ENCODE peak calls at places on chromosomes 1 and 21, in four cellular contexts. J is A549, T is HepG2, Z is H1. L is an unnamed sample.

GRCh38 chr1:149848340-149848771 is 51.0 kb upstream of the BOLA1 start:
- DNase-seq in J (no peak), T (peak; percentile 37), Z (no peak), L (no peak)

GRCh38 chr1:50458507-50458906 is 35.3 kb upstream of the DMRTA2 start:
- DNase-seq in J (no peak), T (no peak), Z (no peak), L (no peak)

GRCh38 chr1:89457046-89457445 is 67.6 kb upstream of the LRRC8B start:
- DNase-seq in J (no peak), T (no peak), Z (no peak), L (no peak)

GRCh38 chr1:86775395-86775794 is 71.0 kb downstream of the SH3GLB1 start:
- DNase-seq in J (no peak), T (peak; percentile 81), Z (no peak), L (peak; percentile 59)

GRCh38 chr21:28445081-28445830 is 547.4 kb downstream of the LTN1 start:
- DNase-seq in J (no peak), T (no peak), Z (no peak), L (no peak)

GRCh38 chr1:160400284-160400645 is at the start of gene VANGL2:
- DNase-seq in J (peak; percentile 62), T (no peak), Z (no peak), L (peak; percentile 95)

GRCh38 chr1:65229754-65230339 is 79.5 kb upstream of the DNAJC6 start:
- DNase-seq in J (no peak), T (peak; percentile 26), Z (no peak), L (no peak)

GRCh38 chr21:37006521-37007291 is at the start of gene RIPPLY3:
- DNase-seq in J (no peak), T (no peak), Z (no peak), L (no peak)

GRCh38 chr1:166944186-166944967 is 31.0 kb downstream of the ILDR2 start:
- DNase-seq in J (no peak), T (no peak), Z (no peak), L (no peak)

GRCh38 chr1:87820667-87821066 is 492.0 kb downstream of the LMO4 start:
- DNase-seq in J (no peak), T (no peak), Z (no peak), L (no peak)

GRCh38 chr1:49102752-49103151 is 326.1 kb upstream of the BEND5 start:
- DNase-seq in J (no peak), T (no peak), Z (no peak), L (no peak)

GRCh38 chr1:26697441-26697977 is 1.7 kb downstream of the ARID1A start:
- DNase-seq in J (no peak), T (no peak), Z (no peak), L (no peak)

GRCh38 chr1:230866171-230866811 is 2.0 kb downstream of the C1orf198 start:
- DNase-seq in J (no peak), T (no peak), Z (no peak), L (no peak)

GRCh38 chr1:212597495-212597894 is 11.1 kb upstream of the ATF3 start:
- DNase-seq in J (no peak), T (no peak), Z (no peak), L (no peak)

GRCh38 chr1:51627672-51628071 is 10.8 kb downstream of the OSBPL9 start:
- DNase-seq in J (no peak), T (peak; percentile 49), Z (no peak), L (no peak)

GRCh38 chr1:152869808-152870419 is 8.2 kb upstream of the SMCP start:
- DNase-seq in J (peak; percentile 81), T (peak; percentile 60), Z (no peak), L (peak; percentile 77)

GRCh38 chr1:34165422-34165921 is 442 bp upstream of the CSMD2 start:
- DNase-seq in J (no peak), T (no peak), Z (no peak), L (no peak)

GRCh38 chr1:184598403-184598802 is 156.3 kb downstream of the EDEM3 start:
- DNase-seq in J (no peak), T (no peak), Z (no peak), L (no peak)

GRCh38 chr1:184595609-184596008 is 159.0 kb downstream of the EDEM3 start:
- DNase-seq in J (no peak), T (no peak), Z (no peak), L (no peak)

GRCh38 chr1:184593612-184594011 is 161.0 kb downstream of the EDEM3 start:
- DNase-seq in J (no peak), T (no peak), Z (no peak), L (no peak)

GRCh38 chr1:184597652-184598357 is 156.9 kb downstream of the EDEM3 start:
- DNase-seq in J (no peak), T (no peak), Z (no peak), L (peak; percentile 14)

GRCh38 chr1:184596950-184597651 is 157.6 kb downstream of the EDEM3 start:
- DNase-seq in J (no peak), T (no peak), Z (no peak), L (no peak)
- TF ChIP-seq PHF8 in J (no peak), T (no peak), Z (no peak), L (no peak)

GRCh38 chr1:200658037-200658808 is 11.5 kb downstream of the DDX59 start:
- DNase-seq in J (no peak), T (no peak), Z (no peak), L (no peak)

GRCh38 chr1:200659269-200659668 is 10.4 kb downstream of the DDX59 start:
- DNase-seq in J (no peak), T (no peak), Z (peak; percentile 31), L (no peak)

GRCh38 chr1:200665851-200666250 is 3.9 kb downstream of the DDX59 start:
- DNase-seq in J (no peak), T (no peak), Z (no peak), L (no peak)

GRCh38 chr1:200666309-200666708 is 3.4 kb downstream of the DDX59 start:
- DNase-seq in J (no peak), T (no peak), Z (no peak), L (no peak)

GRCh38 chr1:200660719-200661118 is 9.0 kb downstream of the DDX59 start:
- DNase-seq in J (no peak), T (no peak), Z (no peak), L (no peak)
- TF ChIP-seq PHF8 in J (no peak), T (no peak), Z (no peak), L (no peak)

GRCh38 chr1:165890684-165891083 is 63.3 kb downstream of the UCK2 start:
- DNase-seq in J (no peak), T (no peak), Z (no peak), L (no peak)
- TF ChIP-seq PHF8 in J (no peak), T (no peak), Z (no peak), L (no peak)

DNA sequence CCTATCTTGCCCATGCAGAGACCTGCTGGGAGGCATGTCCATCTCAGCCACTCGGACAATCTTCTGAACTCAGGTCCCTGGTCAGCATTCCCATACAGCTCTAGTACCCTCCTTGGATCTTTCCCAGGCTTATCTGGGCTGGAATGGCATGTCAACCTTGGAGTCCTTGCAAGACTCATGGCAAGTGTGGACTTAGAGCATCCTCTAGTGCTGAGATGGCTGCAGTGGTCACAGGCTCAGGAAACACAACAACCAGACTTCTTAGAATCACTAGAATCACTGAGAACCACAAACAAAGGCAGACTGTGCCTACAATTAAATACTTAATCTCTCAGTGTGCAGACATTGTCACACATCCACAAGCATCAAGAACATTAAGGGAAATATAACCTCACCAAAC is 73.1 kb upstream of the TSHB start:
- DNase-seq in J (no peak), T (peak; percentile 5), Z (peak; percentile 9), L (no peak)
- TF ChIP-seq PHF8 in J (no peak), T (no peak), Z (no peak), L (no peak)

GRCh38 chr1:116498789-116499628 is 71.8 kb downstream of the CD58 start:
- DNase-seq in J (peak; percentile 51), T (peak; percentile 68), Z (peak; percentile 34), L (peak; percentile 90)
- TF ChIP-seq PHF8 in J (no peak), T (no peak), Z (no peak), L (no peak)

L was measured in K562.